ENCODE peak calls at places on chromosome 12, in four cellular contexts. V, W, D and U are unnamed samples.

GRCh38 chr12:110995016-110995415 is 74.6 kb upstream of the MYL2 start:
- DNase-seq in V (no peak), W (no peak), D (no peak), U (no peak)

GRCh38 chr12:97404549-97404948 is 58.1 kb upstream of the RMST start:
- DNase-seq in V (peak), W (peak), D (peak), U (peak)

GRCh38 chr12:38384816-38385491 is 68.4 kb downstream of the ALG10B start:
- DNase-seq in V (no peak), W (no peak), D (no peak), U (no peak)

GRCh38 chr12:30806989-30807694 is 52.4 kb upstream of the CAPRIN2 start:
- DNase-seq in V (peak), W (peak), D (peak), U (no peak)

GRCh38 chr12:109581334-109581691 is 7.7 kb downstream of the MVK start:
- DNase-seq in V (no peak), W (no peak), D (no peak), U (no peak)

GRCh38 chr12:52300796-52301691 is 9.7 kb upstream of the KRT81 start:
- DNase-seq in V (no peak), W (no peak), D (no peak), U (no peak)

GRCh38 chr12:103647267-103647666 is 60.2 kb downstream of the STAB2 start:
- DNase-seq in V (no peak), W (no peak), D (no peak), U (no peak)

GRCh38 chr12:26359576-26359975 is 164.2 kb downstream of the SSPN start:
- DNase-seq in V (no peak), W (no peak), D (no peak), U (no peak)

GRCh38 chr12:117968084-117968789 is 553 bp downstream of the KSR2 start:
- DNase-seq in V (no peak), W (no peak), D (no peak), U (no peak)

GRCh38 chr12:79326225-79326624 is 364.5 kb downstream of the PAWR start:
- DNase-seq in V (no peak), W (no peak), D (no peak), U (no peak)

GRCh38 chr12:54980341-54980740 is 4.2 kb downstream of the TESPA1 start:
- DNase-seq in V (peak), W (no peak), D (no peak), U (no peak)

GRCh38 chr12:112837629-112838191 is 46.2 kb downstream of the RPH3A start:
- DNase-seq in V (no peak), W (no peak), D (no peak), U (no peak)

GRCh38 chr12:45688188-45688587 is 41.3 kb upstream of the ARID2 start:
- DNase-seq in V (no peak), W (no peak), D (no peak), U (no peak)

GRCh38 chr12:26689281-26689841 is 143.6 kb downstream of the ITPR2 start:
- DNase-seq in V (no peak), W (no peak), D (no peak), U (no peak)

GRCh38 chr12:29517265-29517664 is 19.8 kb upstream of the OVCH1 start:
- DNase-seq in V (no peak), W (peak), D (no peak), U (no peak)

GRCh38 chr12:6627598-6627997 is 8.2 kb downstream of the LPAR5 start:
- DNase-seq in V (peak), W (no peak), D (no peak), U (no peak)

DNA sequence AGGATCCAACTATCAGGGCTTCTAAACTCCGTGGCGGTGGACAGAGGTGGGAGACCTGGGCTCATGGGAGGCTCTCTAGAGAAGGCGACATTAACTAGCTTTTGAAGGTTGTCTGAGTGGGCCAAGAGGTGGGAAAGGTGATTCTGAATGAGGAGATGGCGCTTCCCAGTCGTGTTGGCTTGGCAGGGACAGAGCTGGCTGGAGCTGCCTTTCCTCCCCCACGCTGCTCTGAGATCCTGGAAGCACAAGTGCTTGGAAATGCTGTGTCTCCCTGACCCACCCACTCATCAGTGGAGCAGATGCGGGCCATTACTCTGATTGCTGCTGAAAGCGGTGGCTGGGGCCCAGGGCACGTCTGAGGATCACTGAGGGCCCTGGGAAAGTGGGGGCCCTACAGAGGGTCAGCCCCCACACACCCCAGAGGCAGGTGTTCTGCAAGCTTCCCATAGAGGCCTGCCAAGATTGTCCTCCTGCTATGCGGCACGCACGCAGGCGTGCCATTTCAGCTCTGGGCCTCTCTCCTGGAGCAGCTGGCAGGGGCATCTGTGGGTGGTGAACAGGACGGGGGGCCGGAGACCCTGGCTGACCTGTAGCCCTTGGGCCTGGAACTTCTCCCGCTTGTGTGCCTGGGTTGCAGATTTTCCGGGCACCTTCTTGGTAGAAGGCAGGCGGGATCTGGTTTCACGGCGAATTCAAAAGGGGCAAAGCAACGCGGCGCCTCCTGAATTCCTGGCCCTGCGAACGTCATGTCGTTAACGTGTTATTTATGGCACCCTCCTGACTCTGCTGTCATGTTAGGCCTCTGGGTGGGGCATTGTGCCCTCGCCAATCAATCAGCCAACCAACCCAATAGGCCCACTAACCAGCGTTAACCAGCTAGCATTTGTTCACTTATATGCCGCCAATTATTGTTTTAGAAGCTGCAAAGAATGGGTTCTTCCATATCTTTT is 133.8 kb upstream of the TBX3 start:
- DNase-seq in V (no peak), W (no peak), D (no peak), U (no peak)
- TF ChIP-seq SPI1 in V (no peak), W (no peak), D (no peak), U (no peak)

DNA sequence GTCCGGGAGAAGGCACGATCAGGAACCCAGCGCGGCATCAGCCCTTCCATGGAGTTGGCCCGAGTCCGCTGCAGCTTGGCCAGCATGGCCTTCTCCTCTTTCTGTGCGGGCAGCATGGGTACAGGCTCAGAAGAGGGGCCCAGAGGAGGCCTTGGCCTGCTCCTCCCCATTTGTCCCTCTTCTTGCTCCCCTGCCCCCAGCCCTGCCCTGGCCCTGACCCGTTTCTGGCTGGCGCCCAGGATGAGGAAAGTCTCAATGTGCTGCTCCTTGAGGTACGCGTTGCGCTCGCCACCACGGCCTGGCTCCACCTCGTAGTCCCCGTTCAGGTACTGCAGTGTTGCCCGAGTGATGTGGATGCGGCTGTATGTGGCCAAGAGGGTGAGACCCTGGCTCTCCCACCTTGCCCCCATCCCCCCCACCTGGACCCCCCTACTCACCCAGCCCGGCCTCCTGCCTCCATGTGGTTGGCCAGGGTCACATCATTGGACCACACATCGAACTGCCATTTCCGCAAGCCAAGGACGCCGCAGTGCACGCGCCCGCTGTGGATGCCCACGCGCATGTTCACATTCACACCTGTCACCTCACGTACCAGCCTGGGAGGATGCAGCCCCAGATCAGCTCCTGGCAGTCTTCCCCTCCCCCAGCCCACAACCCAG is 12.8 kb downstream of the ADCY6 start:
- DNase-seq in V (no peak), W (no peak), D (no peak), U (no peak)
- TF ChIP-seq SPI1 in V (no peak), W (no peak), D (no peak), U (no peak)

GRCh38 chr12:124592050-124592449 is 24.6 kb upstream of the NCOR2 start:
- DNase-seq in V (no peak), W (no peak), D (no peak), U (no peak)
- TF ChIP-seq SPI1 in V (no peak), W (no peak), D (no peak), U (no peak)

GRCh38 chr12:13142747-13143146 is 39.3 kb upstream of the GSG1 start:
- DNase-seq in V (no peak), W (no peak), D (no peak), U (no peak)
- TF ChIP-seq SPI1 in V (no peak), W (no peak), D (no peak), U (no peak)

DNA sequence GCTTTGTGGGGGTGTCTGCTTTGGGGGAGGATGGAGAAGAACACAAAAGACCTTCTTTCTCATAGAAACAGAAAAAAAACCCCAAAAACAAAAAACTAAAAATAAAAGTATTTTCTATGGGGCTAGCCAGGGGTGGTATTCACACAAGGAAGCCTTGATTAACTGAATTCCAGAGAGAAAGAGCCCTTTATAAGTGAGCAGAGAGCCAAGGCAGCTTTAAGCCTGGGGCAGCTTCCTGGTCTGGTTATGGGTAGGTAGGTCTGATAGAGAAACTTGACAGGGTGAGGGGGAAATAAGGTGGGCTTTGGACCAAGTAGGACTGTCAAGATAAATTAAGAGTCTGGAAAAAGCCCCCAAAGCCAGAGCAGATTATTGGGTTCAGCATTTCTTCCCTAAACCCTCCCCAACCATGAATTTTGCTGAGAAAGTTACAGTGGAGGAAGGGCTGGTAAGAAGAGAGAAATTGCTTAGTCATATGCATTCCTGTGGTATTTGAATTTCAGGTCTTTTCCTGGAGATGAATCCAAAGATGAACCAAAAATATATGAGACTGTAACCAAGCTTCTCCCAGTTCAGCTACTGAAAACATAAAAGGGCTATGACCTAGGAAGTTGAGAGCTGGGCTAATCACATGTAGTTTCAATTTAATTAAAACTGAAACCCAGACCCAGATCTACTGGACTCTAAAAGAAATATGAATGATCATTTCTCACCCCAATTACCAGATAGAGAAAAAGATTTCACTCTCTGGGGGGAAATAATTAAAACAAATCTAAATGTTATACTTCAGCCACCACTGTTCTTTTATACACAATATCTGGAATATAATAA is 144.8 kb downstream of the TBC1D30 start:
- DNase-seq in V (no peak), W (no peak), D (no peak), U (no peak)
- TF ChIP-seq SPI1 in V (no peak), W (no peak), D (no peak), U (no peak)

DNA sequence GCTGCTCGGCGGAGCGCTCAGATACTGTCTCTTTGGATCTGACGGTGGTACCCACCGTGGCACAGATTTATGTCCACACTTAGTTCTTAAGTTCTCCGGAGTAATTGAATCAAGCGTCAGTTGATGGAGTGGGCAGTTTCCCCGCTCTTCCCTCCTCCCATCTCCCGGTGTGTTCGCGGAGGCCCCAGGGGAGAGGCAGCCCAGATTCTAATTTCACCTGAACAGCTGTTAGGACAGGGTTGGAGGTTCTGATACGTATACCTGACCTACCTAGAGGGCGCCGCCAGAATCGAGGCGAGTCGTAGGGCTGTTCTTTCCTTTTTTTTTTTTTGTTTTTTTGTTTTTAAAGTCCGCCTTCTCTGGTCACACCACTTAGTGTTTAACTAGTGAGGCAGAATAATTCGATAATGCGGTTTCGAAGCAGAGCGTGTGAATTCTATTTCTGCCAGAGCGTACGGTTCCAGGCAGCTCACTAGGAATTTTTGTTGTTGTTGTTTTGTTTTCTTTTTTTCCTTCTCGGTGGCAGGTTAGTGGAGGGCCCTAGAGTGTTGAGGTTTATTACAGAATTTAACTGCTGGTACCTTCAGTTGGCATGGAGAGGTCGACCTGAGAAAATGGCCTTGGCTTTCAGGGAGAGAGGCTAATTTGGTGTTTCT is 22.3 kb upstream of the GNS start:
- DNase-seq in V (no peak), W (no peak), D (no peak), U (no peak)
- TF ChIP-seq SPI1 in V (no peak), W (no peak), D (no peak), U (no peak)

GRCh38 chr12:116121453-116121871 is 156.0 kb downstream of the MED13L start:
- DNase-seq in V (no peak), W (no peak), D (no peak), U (no peak)

GRCh38 chr12:116122639-116123038 is 154.9 kb downstream of the MED13L start:
- DNase-seq in V (no peak), W (no peak), D (no peak), U (no peak)

GRCh38 chr12:116125981-116126566 is 151.4 kb downstream of the MED13L start:
- DNase-seq in V (no peak), W (peak), D (no peak), U (no peak)

GRCh38 chr12:116125084-116125483 is 152.4 kb downstream of the MED13L start:
- DNase-seq in V (no peak), W (no peak), D (no peak), U (no peak)

DNA sequence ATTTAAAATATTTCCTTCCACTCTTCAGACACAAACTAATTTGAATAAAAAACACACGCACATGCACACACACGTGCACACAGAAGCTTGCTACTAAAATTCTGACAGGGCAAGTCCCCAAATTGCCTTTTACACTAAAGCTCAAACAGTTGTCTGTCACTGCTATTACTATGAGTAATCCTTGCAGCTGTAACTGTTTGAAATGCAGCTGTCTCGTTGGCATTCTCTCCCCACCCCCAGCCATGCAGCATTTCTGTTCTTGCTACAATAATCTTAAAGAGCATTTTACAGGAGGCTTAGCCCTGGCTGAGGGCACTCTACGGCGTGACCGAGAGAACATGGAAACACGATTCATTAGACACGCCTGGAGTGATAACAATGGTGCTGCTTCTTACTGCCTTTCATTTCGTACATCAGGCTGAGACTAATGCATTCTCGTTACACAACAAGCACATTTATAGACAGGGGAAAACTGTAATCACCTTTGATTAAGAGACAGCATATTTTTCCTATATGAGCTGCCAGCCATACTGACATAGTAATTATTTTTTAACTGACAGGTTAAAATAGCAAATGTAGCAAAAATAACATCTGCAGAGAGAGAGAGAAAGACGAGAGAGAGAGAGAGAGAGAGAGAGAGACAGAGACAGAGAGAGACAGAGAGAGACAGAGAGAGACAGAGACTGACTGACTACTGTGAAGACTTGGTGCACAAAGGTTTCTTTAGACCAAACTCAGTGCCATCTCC is 153.8 kb downstream of the MED13L start:
- DNase-seq in V (peak), W (no peak), D (no peak), U (peak)
- TF ChIP-seq SPI1 in V (no peak), W (no peak), D (no peak), U (no peak)

GRCh38 chr12:77167801-77168200 is 102.4 kb upstream of the E2F7 start:
- DNase-seq in V (no peak), W (no peak), D (no peak), U (no peak)

GRCh38 chr12:77163068-77163810 is 97.9 kb upstream of the E2F7 start:
- DNase-seq in V (no peak), W (no peak), D (no peak), U (no peak)

GRCh38 chr12:77166711-77167110 is 101.3 kb upstream of the E2F7 start:
- DNase-seq in V (no peak), W (no peak), D (no peak), U (no peak)

GRCh38 chr12:77160931-77161330 is 95.6 kb upstream of the E2F7 start:
- DNase-seq in V (no peak), W (no peak), D (no peak), U (no peak)

GRCh38 chr12:77161944-77162343 is 96.6 kb upstream of the E2F7 start:
- DNase-seq in V (no peak), W (no peak), D (no peak), U (no peak)
- TF ChIP-seq SPI1 in V (no peak), W (no peak), D (no peak), U (no peak)

GRCh38 chr12:68428211-68428610 is 96.0 kb upstream of the MDM1 start:
- DNase-seq in V (no peak), W (no peak), D (no peak), U (no peak)
- TF ChIP-seq SPI1 in V (no peak), W (no peak), D (no peak), U (no peak)